ENCODE peak calls at places on chromosomes 11 and 22, in six cellular contexts. T is PC-3, O is RWPE2, G is body of pancreas, L is memory B cell, D is gastrocnemius medialis. B is an unnamed sample.

GRCh38 chr11:65576232-65576866 is 496 bp downstream of the EHBP1L1 start:
- ATAC-seq in T (no peak), O (no peak), G (no peak), L (no peak), D (peak; percentile 8), B (no peak)

GRCh38 chr11:68942751-68943271 is 38.0 kb downstream of the MRGPRD start:
- ATAC-seq in T (no peak), O (peak; percentile 20), G (no peak), L (no peak), D (no peak), B (no peak)

GRCh38 chr11:104843150-104843837 is 55.0 kb downstream of the CASP12 start:
- ATAC-seq in T (no peak), O (no peak), G (no peak), L (peak; percentile 37), D (no peak), B (no peak)

GRCh38 chr11:39664023-39664422 is 1795.4 kb downstream of the LRRC4C start:
- ATAC-seq in T (no peak), O (no peak), G (no peak), L (no peak), D (no peak), B (no peak)

GRCh38 chr11:46383404-46383758 is 1.9 kb downstream of the MDK start:
- ATAC-seq in T (no peak), O (no peak), G (no peak), L (no peak), D (no peak), B (no peak)

GRCh38 chr11:134243913-134244312 is 9.2 kb downstream of the THYN1 start:
- ATAC-seq in T (no peak), O (no peak), G (no peak), L (no peak), D (no peak), B (no peak)

GRCh38 chr22:37746366-37747089 is 49.7 kb downstream of the TRIOBP start:
- ATAC-seq in T (no peak), O (no peak), G (peak; percentile 21), L (peak; percentile 51), D (peak; percentile 22), B (peak; percentile 20)

GRCh38 chr11:13338437-13339069 is 61.0 kb downstream of the BMAL1 start:
- ATAC-seq in T (peak; percentile 52), O (peak; percentile 48), G (no peak), L (no peak), D (peak; percentile 14), B (peak; percentile 78)